ENCODE peak calls at places on chromosomes 1 and 21, in seven cellular contexts. One of them, this sample, is unnamed.

GRCh38 chr1:111748618-111749337 is 6.9 kb upstream of the DDX20 start:
- DNase-seq in GM12878: no peak
- DNase-seq in SK-N-SH: peak; percentile 48
- DNase-seq in K562: no peak
- DNase-seq in stomach: no peak
- DNase-seq in HCT116: no peak
- DNase-seq in prostate gland: no peak
- DNase-seq in this sample: no peak

GRCh38 chr1:25743164-25744139 is 56.5 kb upstream of the SELENON start:
- DNase-seq in GM12878: no peak
- DNase-seq in SK-N-SH: no peak
- DNase-seq in K562: no peak
- DNase-seq in stomach: peak; percentile 94
- DNase-seq in HCT116: no peak
- DNase-seq in prostate gland: peak; percentile 65
- DNase-seq in this sample: peak; percentile 83

GRCh38 chr21:41975391-41976272 is 21.8 kb upstream of the C2CD2 start:
- DNase-seq in GM12878: no peak
- DNase-seq in SK-N-SH: no peak
- DNase-seq in K562: no peak
- DNase-seq in stomach: no peak
- DNase-seq in HCT116: no peak
- DNase-seq in prostate gland: no peak
- DNase-seq in this sample: peak; percentile 25

GRCh38 chr21:36883532-36884486 is 82.7 kb downstream of the HLCS start:
- DNase-seq in GM12878: no peak
- DNase-seq in SK-N-SH: no peak
- DNase-seq in K562: no peak
- DNase-seq in stomach: no peak
- DNase-seq in HCT116: no peak
- DNase-seq in prostate gland: no peak
- DNase-seq in this sample: no peak

GRCh38 chr21:38392722-38393121 is 105.6 kb downstream of the ERG start:
- DNase-seq in GM12878: no peak
- DNase-seq in SK-N-SH: no peak
- DNase-seq in K562: no peak
- DNase-seq in stomach: no peak
- DNase-seq in HCT116: no peak
- DNase-seq in prostate gland: no peak
- DNase-seq in this sample: no peak

GRCh38 chr1:115423776-115424175 is 85.7 kb upstream of the NGF start:
- DNase-seq in GM12878: no peak
- DNase-seq in SK-N-SH: no peak
- DNase-seq in K562: no peak
- DNase-seq in stomach: no peak
- DNase-seq in HCT116: no peak
- DNase-seq in prostate gland: no peak
- DNase-seq in this sample: no peak

GRCh38 chr1:18932387-18932786 is 24.1 kb downstream of the IFFO2 start:
- DNase-seq in GM12878: no peak
- DNase-seq in SK-N-SH: no peak
- DNase-seq in K562: no peak
- DNase-seq in stomach: no peak
- DNase-seq in HCT116: no peak
- DNase-seq in prostate gland: no peak
- DNase-seq in this sample: no peak

GRCh38 chr1:88985033-88985432 is 7.4 kb downstream of the KYAT3 start:
- DNase-seq in GM12878: no peak
- DNase-seq in SK-N-SH: peak; percentile 73
- DNase-seq in K562: no peak
- DNase-seq in stomach: peak; percentile 57
- DNase-seq in HCT116: peak; percentile 79
- DNase-seq in prostate gland: no peak
- DNase-seq in this sample: no peak

GRCh38 chr1:234265861-234266260 is 107.4 kb upstream of the COA6 start:
- DNase-seq in GM12878: no peak
- DNase-seq in SK-N-SH: no peak
- DNase-seq in K562: no peak
- DNase-seq in stomach: no peak
- DNase-seq in HCT116: no peak
- DNase-seq in prostate gland: no peak
- DNase-seq in this sample: no peak

GRCh38 chr1:107935396-107936064 is 29.4 kb downstream of the VAV3 start:
- DNase-seq in GM12878: peak; percentile 92
- DNase-seq in SK-N-SH: no peak
- DNase-seq in K562: no peak
- DNase-seq in stomach: no peak
- DNase-seq in HCT116: no peak
- DNase-seq in prostate gland: no peak
- DNase-seq in this sample: no peak

GRCh38 chr1:78918157-78918556 is 88.4 kb downstream of the ADGRL4 start:
- DNase-seq in GM12878: no peak
- DNase-seq in SK-N-SH: no peak
- DNase-seq in K562: no peak
- DNase-seq in stomach: no peak
- DNase-seq in HCT116: no peak
- DNase-seq in prostate gland: no peak
- DNase-seq in this sample: no peak

GRCh38 chr1:205325334-205325884 is 3.9 kb upstream of the NUAK2 start:
- DNase-seq in GM12878: peak; percentile 37
- DNase-seq in SK-N-SH: peak; percentile 72
- DNase-seq in K562: peak; percentile 64
- DNase-seq in stomach: peak; percentile 69
- DNase-seq in HCT116: peak; percentile 63
- DNase-seq in prostate gland: peak; percentile 64
- DNase-seq in this sample: no peak

GRCh38 chr1:32791881-32792280 is 25.3 kb downstream of the YARS1 start:
- DNase-seq in GM12878: no peak
- DNase-seq in SK-N-SH: no peak
- DNase-seq in K562: no peak
- DNase-seq in stomach: no peak
- DNase-seq in HCT116: no peak
- DNase-seq in prostate gland: no peak
- DNase-seq in this sample: no peak

GRCh38 chr1:15762546-15762945 is 4.0 kb downstream of the FBLIM1 start:
- DNase-seq in GM12878: no peak
- DNase-seq in SK-N-SH: peak; percentile 71
- DNase-seq in K562: no peak
- DNase-seq in stomach: no peak
- DNase-seq in HCT116: no peak
- DNase-seq in prostate gland: no peak
- DNase-seq in this sample: no peak

GRCh38 chr1:153652795-153653507 is 5.6 kb upstream of the SNAPIN start:
- DNase-seq in GM12878: no peak
- DNase-seq in SK-N-SH: no peak
- DNase-seq in K562: no peak
- DNase-seq in stomach: no peak
- DNase-seq in HCT116: no peak
- DNase-seq in prostate gland: no peak
- DNase-seq in this sample: no peak

GRCh38 chr1:202888204-202888506 is 794 bp downstream of the RABIF start:
- DNase-seq in GM12878: peak; percentile 4
- DNase-seq in SK-N-SH: no peak
- DNase-seq in K562: no peak
- DNase-seq in stomach: no peak
- DNase-seq in HCT116: peak; percentile 4
- DNase-seq in prostate gland: no peak
- DNase-seq in this sample: no peak

GRCh38 chr1:7623886-7624285 is 147.2 kb upstream of the VAMP3 start:
- DNase-seq in GM12878: no peak
- DNase-seq in SK-N-SH: no peak
- DNase-seq in K562: no peak
- DNase-seq in stomach: no peak
- DNase-seq in HCT116: no peak
- DNase-seq in prostate gland: no peak
- DNase-seq in this sample: peak; percentile 21

DNA sequence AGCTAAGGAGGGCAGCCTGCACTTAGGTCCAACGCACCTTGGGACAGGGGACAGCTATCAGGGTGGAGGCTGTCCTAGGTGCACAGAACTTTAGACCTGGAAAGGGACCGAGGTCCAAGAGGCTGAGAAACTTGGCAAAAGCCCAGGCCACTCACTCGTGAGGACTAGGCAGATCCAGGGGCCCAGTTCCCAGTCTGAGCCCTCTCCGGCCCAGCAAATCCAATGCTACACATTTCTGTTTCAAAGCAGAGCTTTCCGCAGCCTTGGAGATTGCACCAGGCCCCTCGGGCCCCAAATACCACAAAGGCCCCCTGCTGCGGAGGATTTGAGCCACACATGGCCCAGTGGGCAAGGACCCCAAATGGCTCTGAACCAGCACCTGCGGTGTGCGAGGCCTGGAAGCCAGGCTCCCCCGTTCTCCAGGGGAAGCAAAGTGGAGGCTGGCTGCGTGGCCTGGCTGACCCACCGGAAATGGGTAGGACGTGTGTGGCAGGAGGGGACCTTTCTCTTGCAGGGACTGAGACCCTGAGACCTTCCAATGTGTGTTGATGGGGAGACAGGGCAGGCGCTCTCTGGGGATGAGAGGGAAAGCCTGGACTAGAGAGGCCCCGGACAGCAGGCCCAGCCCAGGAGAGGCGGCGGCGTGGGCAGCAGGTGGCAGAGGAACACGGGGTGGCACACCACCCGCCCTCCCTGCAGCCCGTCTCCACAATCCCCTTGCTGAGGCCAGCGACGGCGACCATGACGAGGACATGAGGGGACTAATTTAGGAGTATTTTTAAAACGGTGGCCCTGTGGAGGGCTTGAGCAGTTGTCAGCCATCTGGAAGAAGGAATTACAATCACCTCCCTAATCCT is 118.7 kb downstream of the CASZ1 start:
- DNase-seq in GM12878: no peak
- DNase-seq in SK-N-SH: no peak
- DNase-seq in K562: no peak
- DNase-seq in stomach: peak; percentile 90
- DNase-seq in HCT116: no peak
- DNase-seq in prostate gland: no peak
- DNase-seq in this sample: no peak
- TF ChIP-seq POLR2AphosphoS5 in GM12878: no peak
- TF ChIP-seq POLR2AphosphoS5 in SK-N-SH: no peak
- TF ChIP-seq POLR2AphosphoS5 in K562: no peak
- TF ChIP-seq POLR2AphosphoS5 in stomach: peak; percentile 11
- TF ChIP-seq POLR2AphosphoS5 in HCT116: no peak
- TF ChIP-seq POLR2AphosphoS5 in prostate gland: no peak
- TF ChIP-seq POLR2AphosphoS5 in this sample: no peak

DNA sequence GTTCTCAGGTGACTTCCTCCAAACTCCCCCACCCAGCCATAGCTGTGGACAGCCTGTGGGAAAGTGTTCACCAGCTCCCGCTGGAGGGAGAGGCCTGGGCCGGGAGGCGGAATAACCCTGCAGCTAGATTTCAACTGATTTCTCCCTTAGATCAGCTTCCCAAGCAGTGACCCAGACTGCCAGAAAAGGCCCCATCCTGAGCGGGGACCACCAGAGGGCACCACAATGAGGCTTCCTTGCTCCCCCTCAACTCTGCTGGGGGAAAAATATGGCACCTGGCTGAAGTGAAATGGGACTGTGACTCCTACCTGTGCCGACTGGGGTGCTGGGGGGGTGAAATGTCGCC is 50.8 kb downstream of the RHBG start:
- DNase-seq in GM12878: no peak
- DNase-seq in SK-N-SH: peak; percentile 84
- DNase-seq in K562: peak; percentile 65
- DNase-seq in stomach: no peak
- DNase-seq in HCT116: no peak
- DNase-seq in prostate gland: no peak
- DNase-seq in this sample: no peak
- H3K27me3 ChIP-seq in GM12878: peaks cover 5% of the 10 kb centered on the region
- H3K27me3 ChIP-seq in SK-N-SH: peaks cover 46% of the 10 kb centered on the region
- H3K27me3 ChIP-seq in K562: peaks cover 23% of the 10 kb centered on the region
- H3K27me3 ChIP-seq in stomach: peaks cover 15% of the 10 kb centered on the region
- H3K27me3 ChIP-seq in HCT116: no peaks in the 10 kb centered on the region
- H3K27me3 ChIP-seq in prostate gland: peaks cover 35% of the 10 kb centered on the region
- H3K27me3 ChIP-seq in this sample: peaks cover 57% of the 10 kb centered on the region

GRCh38 chr1:237390798-237391197 is 348.8 kb downstream of the RYR2 start:
- DNase-seq in GM12878: no peak
- DNase-seq in SK-N-SH: no peak
- DNase-seq in K562: no peak
- DNase-seq in stomach: no peak
- DNase-seq in HCT116: no peak
- DNase-seq in prostate gland: no peak
- DNase-seq in this sample: no peak
- H3K4me3 ChIP-seq in GM12878: no peak overlapping the region
- H3K4me3 ChIP-seq in SK-N-SH: no peak overlapping the region
- H3K4me3 ChIP-seq in K562: no peak overlapping the region
- H3K4me3 ChIP-seq in stomach: no peak overlapping the region
- H3K4me3 ChIP-seq in HCT116: no peak overlapping the region
- H3K4me3 ChIP-seq in prostate gland: no peak overlapping the region
- H3K4me3 ChIP-seq in this sample: no peak overlapping the region

GRCh38 chr1:8708259-8708658 is 109.2 kb downstream of the RERE start:
- DNase-seq in GM12878: no peak
- DNase-seq in SK-N-SH: no peak
- DNase-seq in K562: no peak
- DNase-seq in stomach: no peak
- DNase-seq in HCT116: no peak
- DNase-seq in prostate gland: no peak
- DNase-seq in this sample: no peak

GRCh38 chr1:8711161-8711560 is 106.3 kb downstream of the RERE start:
- DNase-seq in GM12878: no peak
- DNase-seq in SK-N-SH: no peak
- DNase-seq in K562: no peak
- DNase-seq in stomach: no peak
- DNase-seq in HCT116: no peak
- DNase-seq in prostate gland: no peak
- DNase-seq in this sample: no peak

GRCh38 chr1:8711873-8712412 is 105.5 kb downstream of the RERE start:
- DNase-seq in GM12878: no peak
- DNase-seq in SK-N-SH: no peak
- DNase-seq in K562: no peak
- DNase-seq in stomach: no peak
- DNase-seq in HCT116: no peak
- DNase-seq in prostate gland: no peak
- DNase-seq in this sample: no peak

GRCh38 chr1:8716238-8716637 is 101.2 kb downstream of the RERE start:
- DNase-seq in GM12878: no peak
- DNase-seq in SK-N-SH: no peak
- DNase-seq in K562: no peak
- DNase-seq in stomach: no peak
- DNase-seq in HCT116: no peak
- DNase-seq in prostate gland: no peak
- DNase-seq in this sample: no peak

DNA sequence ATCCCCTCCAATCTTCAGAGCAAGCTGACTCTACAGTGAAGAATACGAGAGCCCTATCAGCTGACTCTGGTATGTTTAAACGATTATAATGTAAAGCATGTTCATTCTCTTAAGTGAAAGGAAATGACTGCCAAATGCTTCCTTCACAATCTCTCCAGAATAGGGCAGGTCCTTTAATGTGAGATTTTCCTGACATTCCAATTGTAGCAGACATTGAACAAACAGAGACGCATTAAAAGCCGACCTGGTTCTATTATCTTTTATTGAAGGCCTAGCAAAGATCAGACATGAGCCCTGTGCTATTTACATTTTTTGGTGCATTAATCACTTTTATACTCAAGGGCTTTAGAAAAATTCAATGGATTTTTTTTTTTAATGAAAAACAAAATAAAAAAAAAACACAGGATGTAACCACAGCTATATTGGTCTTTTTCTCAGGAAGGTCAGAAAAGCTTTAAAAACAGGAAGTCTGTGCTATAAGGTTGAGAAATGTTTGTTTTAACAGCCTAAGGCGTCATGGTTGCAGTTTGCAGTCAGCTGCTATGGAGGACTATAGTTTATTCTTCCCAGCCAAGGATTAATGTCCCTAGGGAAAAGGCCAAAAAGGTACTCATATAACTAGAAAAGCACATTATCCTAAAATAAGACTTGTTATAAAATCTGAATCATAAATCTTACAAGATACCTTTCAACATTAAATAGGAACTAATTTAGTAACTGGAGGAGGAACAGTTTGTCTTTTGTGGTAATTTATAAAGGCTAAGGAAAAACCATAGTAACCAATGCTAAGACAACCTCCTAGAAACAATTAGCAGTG is 104.8 kb downstream of the RERE start:
- DNase-seq in GM12878: no peak
- DNase-seq in SK-N-SH: no peak
- DNase-seq in K562: peak; percentile 35
- DNase-seq in stomach: no peak
- DNase-seq in HCT116: no peak
- DNase-seq in prostate gland: no peak
- DNase-seq in this sample: no peak
- TF ChIP-seq POLR2AphosphoS5 in GM12878: no peak
- TF ChIP-seq POLR2AphosphoS5 in SK-N-SH: peak; percentile 31
- TF ChIP-seq POLR2AphosphoS5 in K562: no peak
- TF ChIP-seq POLR2AphosphoS5 in stomach: peak; percentile 10
- TF ChIP-seq POLR2AphosphoS5 in HCT116: no peak
- TF ChIP-seq POLR2AphosphoS5 in prostate gland: peak; percentile 66
- TF ChIP-seq POLR2AphosphoS5 in this sample: no peak

This sample was measured in spleen.